ENCODE peak calls at places on chromosomes 2 and 18, in eight cellular contexts. S is HepG2, W is body of pancreas, Z is HCT116, G is spleen, N is gastrocnemius medialis, D is heart left ventricle, H is Peyer's patch. P is an unnamed sample. For H3K27me3 and H3K9me3, the result is how much of the 10 kb centered on the place peaks cover.

GRCh38 chr2:233349005-233349998 is 5.0 kb upstream of the DGKD start:
- DNase-seq in N (peak), W (peak), S (peak), Z (no peak), D (peak), G (peak), H (peak), P (no peak)

GRCh38 chr2:115160523-115161521 is 718.4 kb downstream of the DPP10 start:
- DNase-seq in Z (no peak), N (no peak), D (peak), G (no peak), H (peak), W (peak), S (peak), P (no peak)

GRCh38 chr2:3379647-3380534 is at the start of gene TRAPPC12:
- DNase-seq in N (peak), G (peak), H (peak), S (peak), D (peak), Z (peak), W (peak), P (peak)

GRCh38 chr2:165874445-165875039 is 79.0 kb downstream of the TTC21B start:
- DNase-seq in S (peak), D (no peak), N (no peak), Z (peak), G (no peak), H (no peak), W (peak), P (no peak)

GRCh38 chr2:222807431-222807830 is 53.4 kb upstream of the ACSL3 start:
- DNase-seq in G (no peak), H (no peak), W (no peak), Z (no peak), D (no peak), S (no peak), N (no peak), P (no peak)

GRCh38 chr2:156736950-156737349 is 300.8 kb downstream of the GPD2 start:
- DNase-seq in G (no peak), W (no peak), N (no peak), H (no peak), D (no peak), Z (no peak), S (no peak), P (no peak)

GRCh38 chr2:66849128-66849527 is 414.2 kb downstream of the MEIS1 start:
- DNase-seq in H (no peak), Z (no peak), D (peak), N (no peak), W (peak), S (no peak), G (no peak), P (no peak)

GRCh38 chr18:48590678-48591077 is 51.8 kb downstream of the CTIF start:
- DNase-seq in Z (peak), H (no peak), N (no peak), W (no peak), S (no peak), G (no peak), D (no peak), P (no peak)

GRCh38 chr2:55581435-55581834 is 36.0 kb downstream of the PPP4R3B start:
- DNase-seq in H (no peak), D (no peak), W (no peak), S (peak), N (no peak), Z (peak), G (no peak), P (no peak)

GRCh38 chr2:144947709-144948037 is 427.8 kb upstream of the ZEB2 start:
- DNase-seq in G (no peak), H (no peak), D (no peak), W (no peak), N (no peak), S (no peak), Z (no peak), P (no peak)

GRCh38 chr2:224449212-224450147 is 47.6 kb upstream of the FAM124B start:
- DNase-seq in H (no peak), N (no peak), W (peak), S (peak), G (no peak), D (no peak), Z (peak), P (no peak)

GRCh38 chr2:51919395-51919794 is 887.5 kb upstream of the NRXN1 start:
- DNase-seq in D (no peak), S (no peak), N (no peak), W (no peak), H (no peak), Z (no peak), G (no peak), P (no peak)

GRCh38 chr2:222842517-222843174 is 18.2 kb upstream of the ACSL3 start:
- DNase-seq in Z (no peak), H (no peak), D (no peak), W (no peak), S (peak), N (no peak), G (no peak), P (no peak)

GRCh38 chr2:75317316-75317715 is 118.0 kb upstream of the TACR1 start:
- DNase-seq in S (no peak), N (no peak), H (no peak), D (no peak), Z (no peak), G (no peak), W (no peak), P (no peak)

GRCh38 chr18:24792164-24792563 is 331.7 kb downstream of the HRH4 start:
- DNase-seq in D (no peak), S (no peak), W (no peak), H (no peak), G (no peak), Z (no peak), N (no peak), P (no peak)

GRCh38 chr2:149902104-149902503 is 314.5 kb upstream of the MMADHC start:
- DNase-seq in Z (no peak), N (peak), D (no peak), W (no peak), S (no peak), G (no peak), H (no peak), P (no peak)

GRCh38 chr2:234290671-234291070 is 206.2 kb downstream of the ARL4C start:
- DNase-seq in D (peak), H (peak), S (no peak), Z (no peak), N (peak), W (peak), G (peak), P (no peak)

GRCh38 chr2:105081006-105081701 is 43.3 kb downstream of the MRPS9 start:
- DNase-seq in N (no peak), S (no peak), W (no peak), G (no peak), H (no peak), D (no peak), Z (no peak), P (no peak)

GRCh38 chr2:177669625-177670330 is 277.2 kb downstream of the AGPS start:
- DNase-seq in Z (no peak), G (no peak), H (no peak), D (no peak), S (no peak), W (no peak), N (no peak), P (no peak)

GRCh38 chr2:29075894-29076700 is 1.8 kb upstream of the PCARE start:
- DNase-seq in G (no peak), H (no peak), Z (no peak), N (no peak), W (no peak), D (no peak), S (no peak), P (no peak)

GRCh38 chr18:63181706-63182105 is 137.9 kb downstream of the BCL2 start:
- DNase-seq in Z (no peak), D (no peak), H (no peak), S (no peak), N (no peak), G (peak), W (no peak), P (no peak)

GRCh38 chr18:63180971-63181376 is 138.6 kb downstream of the BCL2 start:
- DNase-seq in H (no peak), S (no peak), D (no peak), W (no peak), Z (no peak), G (no peak), N (no peak), P (no peak)

GRCh38 chr18:63182861-63183260 is 136.7 kb downstream of the BCL2 start:
- DNase-seq in W (no peak), H (peak), G (peak), N (no peak), Z (no peak), D (no peak), S (no peak), P (no peak)

GRCh38 chr18:63183263-63183662 is 136.3 kb downstream of the BCL2 start:
- DNase-seq in W (no peak), N (no peak), D (no peak), H (no peak), S (no peak), G (peak), Z (no peak), P (no peak)

DNA sequence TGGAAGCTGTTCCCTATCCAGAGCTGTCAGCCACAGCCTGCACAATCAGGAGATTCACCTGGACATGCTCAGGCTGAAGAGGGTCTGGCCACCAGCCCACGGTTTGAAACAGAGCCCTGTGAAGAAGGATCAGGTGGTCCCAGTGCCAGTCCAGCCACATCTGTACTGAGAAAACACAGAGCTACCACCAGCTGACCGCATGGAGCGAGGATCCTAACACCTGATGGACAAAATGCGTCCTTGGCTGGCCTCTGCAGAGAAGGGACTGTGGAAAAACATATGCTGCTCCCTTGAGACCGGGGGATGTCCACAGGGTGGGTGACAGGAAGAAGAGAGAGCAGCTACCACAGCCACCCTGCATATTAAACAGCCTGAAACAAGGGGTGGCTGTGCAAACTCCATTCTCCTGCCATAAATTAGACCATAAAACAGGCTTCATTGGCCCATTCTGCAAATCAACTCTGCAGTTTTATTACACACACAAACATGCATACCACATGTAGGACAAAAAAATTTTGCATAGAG is 137.3 kb downstream of the BCL2 start:
- DNase-seq in S (no peak), Z (no peak), H (no peak), G (peak), D (no peak), W (no peak), N (no peak), P (no peak)
- TF ChIP-seq POLR2A in S (no peak), Z (no peak), H (no peak), G (no peak), D (no peak), W (no peak), N (no peak), P (no peak)

DNA sequence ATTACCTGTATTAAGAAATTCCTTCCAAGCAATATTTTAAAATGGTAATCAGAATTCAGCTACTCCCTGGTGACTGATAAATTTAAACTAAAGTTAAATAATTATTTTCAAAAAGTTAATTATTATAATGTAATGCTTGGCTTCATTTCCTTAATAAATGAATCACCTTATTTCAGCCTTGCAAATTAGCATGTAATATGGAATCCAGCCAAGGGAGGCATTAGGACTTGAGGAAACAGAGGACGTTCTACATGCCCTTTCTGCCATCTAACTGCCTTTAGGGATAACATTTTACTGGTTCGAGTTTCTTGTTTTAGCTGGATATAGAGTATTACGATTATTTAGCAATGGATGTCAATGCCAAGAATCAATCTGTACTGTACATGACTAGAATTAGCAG is 636.3 kb downstream of the TSN start:
- DNase-seq in W (no peak), S (no peak), N (no peak), D (no peak), G (no peak), Z (no peak), H (no peak), P (no peak)
- H3K27me3 ChIP-seq in W (under half), S (under half), N (under half), D (under half), G (under half), Z (under half), H (under half), P (under half)

GRCh38 chr2:16123881-16124780 is 183.8 kb downstream of the MYCN start:
- DNase-seq in G (no peak), W (no peak), N (no peak), S (no peak), H (no peak), Z (no peak), D (no peak), P (no peak)
- H3K9me3 ChIP-seq in G (under half), W (under half), N (under half), S (under half), H (under half), Z (under half), D (under half), P (under half)

DNA sequence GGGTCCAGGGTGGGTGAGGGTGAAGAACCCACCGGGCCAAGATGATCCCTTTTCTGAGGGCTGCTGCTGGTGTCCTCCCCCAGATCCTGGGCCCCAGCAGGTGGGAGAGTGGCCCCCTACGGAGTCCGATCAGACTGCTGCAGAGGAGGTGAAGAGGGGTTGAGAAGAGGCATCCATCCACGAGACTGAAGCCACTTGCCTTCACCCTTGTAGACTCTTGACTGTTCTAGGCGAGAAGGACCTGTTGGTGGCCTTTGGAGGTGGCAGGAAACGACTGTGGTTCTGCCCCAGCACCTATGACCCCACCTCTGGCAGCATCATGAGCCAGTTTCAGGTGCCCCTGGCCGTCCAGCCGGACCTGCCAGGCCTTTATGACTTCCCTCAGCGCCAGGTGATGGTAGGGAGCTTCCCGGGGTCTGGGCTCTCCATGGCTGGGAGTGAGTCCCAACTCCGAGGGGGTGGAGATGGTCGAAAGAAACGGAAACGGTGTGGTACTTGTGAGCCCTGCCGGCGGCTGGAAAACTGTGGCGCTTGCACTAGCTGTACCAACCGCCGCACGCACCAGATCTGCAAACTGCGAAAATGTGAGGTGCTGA is 1.5 kb downstream of the TET3 start:
- DNase-seq in Z (no peak), N (no peak), W (no peak), G (peak), H (peak), D (no peak), S (no peak), P (no peak)
- TF ChIP-seq POLR2A in Z (no peak), N (no peak), W (no peak), G (no peak), H (no peak), D (no peak), S (no peak), P (no peak)

DNA sequence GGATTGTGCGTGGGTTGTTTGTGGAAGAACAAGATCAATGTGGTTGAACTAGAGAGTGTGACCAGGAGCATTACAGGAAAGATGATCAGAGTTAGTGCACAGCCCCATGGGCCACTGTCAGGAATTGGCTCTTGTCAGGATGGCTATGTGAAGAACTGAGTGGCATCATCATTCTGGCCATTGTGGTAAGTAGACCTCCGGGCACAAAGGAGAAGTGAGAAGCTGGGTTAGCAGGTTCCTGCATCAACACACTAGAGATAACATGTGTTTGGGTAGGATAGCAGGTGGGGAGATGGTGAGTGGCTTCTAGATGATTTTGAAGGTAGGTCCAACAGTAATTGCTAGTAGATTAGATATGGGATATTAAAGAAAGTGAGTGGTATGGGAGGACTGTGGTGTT is 408.1 kb downstream of the TSN start:
- DNase-seq in Z (no peak), S (no peak), W (no peak), N (no peak), H (no peak), D (no peak), G (no peak), P (no peak)
- H3K27me3 ChIP-seq in Z (under half), S (under half), W (under half), N (under half), H (under half), D (under half), G (under half), P (under half)

DNA sequence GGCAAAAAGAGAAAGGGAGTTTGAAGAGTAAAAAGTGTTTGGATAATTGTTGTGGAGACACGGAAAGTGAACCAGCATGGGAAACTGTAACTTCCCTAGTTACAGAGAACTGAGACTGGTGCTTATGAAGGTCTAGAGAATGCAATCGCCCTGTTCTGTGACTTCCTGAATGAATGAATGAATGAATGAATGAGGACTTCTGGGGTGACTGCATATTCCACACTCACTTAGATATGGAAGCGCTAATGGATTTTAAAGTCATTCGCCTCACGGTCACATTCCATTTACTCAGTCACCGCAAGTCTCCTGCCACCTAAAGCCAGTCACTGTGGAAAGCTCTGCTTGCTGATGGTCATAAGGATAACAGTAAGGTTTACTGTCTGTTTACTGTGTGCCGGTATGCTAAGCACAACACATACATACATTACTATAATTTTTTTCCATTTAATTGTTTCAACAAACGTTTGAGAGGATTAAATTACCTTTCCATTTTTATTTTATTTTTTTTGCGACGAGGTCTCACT is 138.2 kb downstream of the CABLES1 start:
- DNase-seq in W (no peak), S (no peak), D (no peak), N (no peak), Z (no peak), H (no peak), G (no peak), P (no peak)
- H3K9me3 ChIP-seq in W (under half), S (under half), D (under half), N (under half), Z (under half), H (under half), G (under half), P (under half)

P was measured in esophagus squamous epithelium.